ENCODE peak calls at places on chromosomes 3 and 15, in eight cellular contexts. S is activated T-cell treated with anti-CD3 and anti-CD28 coated beads for 1 hour; M is RWPE1; Q is activated CD4-positive, alpha-beta T cell treated with anti-CD3 and anti-CD28 coated beads for 1 hour; G is stimulated activated CD8-positive, alpha-beta memory T cell treated with anti-CD3 and anti-CD28 coated beads, Interleukin-12 subunit alpha, Interleukin-12 subunit beta, amount 100 ng/mL, for 4 hours; I is KBM-7; D is SW 1271; Z is EH. O is an unnamed sample.
A peak's percentile ranks its signal among the peaks of the same experiment; 100 is the strongest.

GRCh38 chr3:3309836-3310235 is 130.3 kb upstream of the CRBN start:
- DNase-seq in Q (no peak), Z (no peak), S (no peak), D (no peak), M (no peak), G (no peak), I (no peak), O (no peak)

GRCh38 chr3:55718074-55718473 is 231.0 kb upstream of the WNT5A start:
- DNase-seq in G (no peak), Q (no peak), Z (peak; percentile 34), S (no peak), D (no peak), I (no peak), M (no peak), O (no peak)

GRCh38 chr3:181610973-181611265 is 100.8 kb upstream of the SOX2 start:
- DNase-seq in M (no peak), Z (no peak), D (no peak), I (no peak), Q (no peak), S (no peak), G (no peak), O (peak; percentile 87)

GRCh38 chr15:48433226-48433886 is 102.1 kb downstream of the DUT start:
- DNase-seq in G (no peak), M (no peak), Q (no peak), Z (peak; percentile 85), D (no peak), S (no peak), I (no peak), O (no peak)

GRCh38 chr3:70889162-70890045 is 577.0 kb upstream of the MDFIC2 start:
- DNase-seq in S (no peak), Q (no peak), I (no peak), M (no peak), G (no peak), Z (peak; percentile 36), D (no peak), O (no peak)

GRCh38 chr15:59622289-59622688 is 10.7 kb downstream of the GCNT3 start:
- DNase-seq in Z (peak; percentile 45), D (no peak), Q (no peak), G (no peak), I (peak; percentile 53), M (peak; percentile 92), S (no peak), O (no peak)

GRCh38 chr15:101455291-101455916 is 34.1 kb downstream of the PCSK6 start:
- DNase-seq in Z (peak; percentile 93), D (no peak), G (no peak), S (no peak), Q (no peak), I (peak; percentile 73), M (no peak), O (no peak)

GRCh38 chr3:169772951-169773816 is at the start of gene MYNN:
- DNase-seq in M (peak; percentile 74), G (peak; percentile 90), S (peak; percentile 87), Z (peak; percentile 90), D (peak; percentile 70), I (peak; percentile 94), Q (peak; percentile 87), O (peak; percentile 94)